ENCODE peak calls at places on chromosome 18, in five cellular contexts. Z is effector CD8-positive, alpha-beta T cell; H is T-helper 9 cell; R is AML-193; M is stimulated activated CD4-positive, alpha-beta T cell treated with anti-CD3 and anti-CD28 coated beads, Interleukin-12 subunit alpha, Interleukin-12 subunit beta, amount 100 ng/mL, for 4 hours. W is an unnamed sample.

GRCh38 chr18:48320639-48320945 is 88.6 kb downstream of the ZBTB7C start:
- DNase-seq in H (no peak), M (no peak), Z (no peak), R (no peak), W (no peak)

GRCh38 chr18:53909668-53910067 is 314.8 kb downstream of the MBD2 start:
- DNase-seq in H (no peak), Z (no peak), M (no peak), R (no peak), W (no peak)

GRCh38 chr18:11955299-11956029 is 25.8 kb upstream of the IMPA2 start:
- DNase-seq in R (peak; percentile 44), H (no peak), M (no peak), Z (no peak), W (no peak)

GRCh38 chr18:55384551-55385275 is 203.3 kb downstream of the TCF4 start:
- DNase-seq in M (no peak), R (peak; percentile 55), H (no peak), Z (no peak), W (no peak)

GRCh38 chr18:32095156-32095555 is 3.5 kb downstream of the RNF138 start:
- DNase-seq in M (no peak), Z (no peak), H (no peak), R (no peak), W (no peak)

GRCh38 chr18:51110073-51110797 is 80.2 kb downstream of the SMAD4 start:
- DNase-seq in H (peak; percentile 59), Z (peak; percentile 47), R (no peak), M (peak; percentile 78), W (peak; percentile 41)

GRCh38 chr18:54712315-54712714 is 116.0 kb upstream of the RAB27B start:
- DNase-seq in R (no peak), Z (no peak), H (no peak), M (no peak), W (no peak)

GRCh38 chr18:75132931-75133525 is 75.9 kb downstream of the PTGR3 start:
- DNase-seq in H (no peak), M (no peak), Z (no peak), R (no peak), W (no peak)

GRCh38 chr18:49258938-49259337 is 201.5 kb downstream of the DYM start:
- DNase-seq in R (no peak), H (no peak), M (no peak), Z (no peak), W (no peak)

GRCh38 chr18:9993846-9994660 is 80.2 kb downstream of the VAPA start:
- DNase-seq in Z (no peak), R (no peak), H (no peak), M (no peak), W (no peak)

GRCh38 chr18:77124452-77124922 is 8.1 kb downstream of the MBP start:
- DNase-seq in M (peak; percentile 35), Z (peak; percentile 37), R (no peak), H (peak; percentile 37), W (peak; percentile 44)

GRCh38 chr18:7172611-7173010 is 55.0 kb upstream of the LAMA1 start:
- DNase-seq in Z (no peak), H (no peak), R (no peak), M (no peak), W (no peak)

GRCh38 chr18:48940854-48941531 is 9.8 kb downstream of the SMAD7 start:
- DNase-seq in Z (peak; percentile 83), M (peak; percentile 55), H (peak; percentile 86), R (no peak), W (peak; percentile 76)

GRCh38 chr18:3671181-3671580 is 221.2 kb downstream of the TGIF1 start:
- DNase-seq in Z (no peak), M (no peak), H (no peak), R (no peak), W (no peak)

GRCh38 chr18:74166397-74166796 is 18.1 kb downstream of the TIMM21 start:
- DNase-seq in Z (no peak), H (no peak), M (no peak), R (no peak), W (no peak)

GRCh38 chr18:69400976-69401474 is 337 bp downstream of the DOK6 start:
- DNase-seq in R (no peak), M (no peak), H (no peak), Z (no peak), W (no peak)

GRCh38 chr18:49459404-49460171 is 857 bp downstream of the DYM start:
- DNase-seq in M (peak; percentile 16), H (no peak), R (no peak), Z (no peak), W (no peak)

GRCh38 chr18:59823611-59824195 is 76.1 kb upstream of the PMAIP1 start:
- DNase-seq in Z (no peak), R (peak; percentile 23), M (peak; percentile 5), H (peak; percentile 1), W (no peak)

GRCh38 chr18:63079114-63079513 is 240.5 kb downstream of the BCL2 start:
- DNase-seq in R (peak; percentile 78), H (no peak), Z (no peak), M (no peak), W (no peak)

GRCh38 chr18:32301976-32302743 is 112.3 kb downstream of the MEP1B start:
- DNase-seq in H (no peak), R (no peak), M (no peak), Z (no peak), W (no peak)

GRCh38 chr18:48027401-48027931 is 97.0 kb upstream of the SMAD2 start:
- DNase-seq in M (no peak), Z (no peak), R (no peak), H (no peak), W (no peak)

W was measured in activated effector memory CD4-positive, alpha-beta T cell treated with Interleukin-2 at 50 U/mL for 16 hours.